ENCODE peak calls at places on chromosomes 1 and 21, in eight cellular contexts. Z is epithelial cell of esophagus, H is heart left ventricle, K is fibroblast of lung, A is GM13977, G is GM12865, Q is nephron progenitor cell, U is endothelial cell. F is an unnamed sample.

GRCh38 chr21:15687208-15687607 is 42.6 kb upstream of the USP25 start:
- DNase-seq in G (no peak), Z (peak; percentile 14), K (peak; percentile 60), A (no peak), H (no peak), Q (no peak), U (no peak), F (no peak)

GRCh38 chr1:65146908-65147423 is 1.0 kb upstream of the AK4 start:
- DNase-seq in Q (no peak), H (no peak), Z (peak; percentile 32), U (no peak), K (peak; percentile 32), G (no peak), A (no peak), F (no peak)

GRCh38 chr1:203454986-203455471 is 20.6 kb upstream of the PRELP start:
- DNase-seq in H (no peak), U (no peak), Z (no peak), K (peak; percentile 37), Q (no peak), G (no peak), A (no peak), F (no peak)

GRCh38 chr1:45892068-45892785 is 88.8 kb downstream of the MAST2 start:
- DNase-seq in G (no peak), Q (no peak), Z (peak; percentile 88), U (no peak), K (peak; percentile 94), A (no peak), H (no peak), F (no peak)

GRCh38 chr1:30295674-30296073 is 427.7 kb downstream of the MATN1 start:
- DNase-seq in Z (no peak), A (no peak), U (no peak), G (no peak), K (no peak), H (no peak), Q (no peak), F (no peak)

GRCh38 chr1:107976431-107977215 is 11.6 kb upstream of the VAV3 start:
- DNase-seq in Z (no peak), U (no peak), H (no peak), A (no peak), G (no peak), K (peak; percentile 91), Q (no peak), F (no peak)

GRCh38 chr21:42636535-42636914 is 16.9 kb upstream of the PDE9A start:
- DNase-seq in Z (peak; percentile 92), U (no peak), K (peak; percentile 20), Q (no peak), G (no peak), A (no peak), H (no peak), F (no peak)

GRCh38 chr1:21598904-21599303 is 70.3 kb downstream of the RAP1GAP start:
- DNase-seq in K (no peak), H (no peak), G (no peak), U (no peak), A (no peak), Q (no peak), Z (no peak), F (no peak)

GRCh38 chr1:8425781-8426161 is 107.9 kb downstream of the SLC45A1 start:
- DNase-seq in Z (no peak), U (no peak), K (no peak), A (no peak), H (no peak), Q (no peak), G (no peak), F (no peak)

GRCh38 chr1:32500387-32501209 is 35.7 kb downstream of the ZBTB8B start:
- DNase-seq in Z (peak; percentile 78), H (peak; percentile 89), K (peak; percentile 58), A (peak; percentile 84), G (peak; percentile 71), U (peak; percentile 71), Q (peak; percentile 76), F (peak; percentile 77)
- TF ChIP-seq CTCF in Z (no peak), H (peak; percentile 42), K (no peak), A (peak; percentile 37), G (no peak), U (no peak), Q (no peak), F (no peak)

DNA sequence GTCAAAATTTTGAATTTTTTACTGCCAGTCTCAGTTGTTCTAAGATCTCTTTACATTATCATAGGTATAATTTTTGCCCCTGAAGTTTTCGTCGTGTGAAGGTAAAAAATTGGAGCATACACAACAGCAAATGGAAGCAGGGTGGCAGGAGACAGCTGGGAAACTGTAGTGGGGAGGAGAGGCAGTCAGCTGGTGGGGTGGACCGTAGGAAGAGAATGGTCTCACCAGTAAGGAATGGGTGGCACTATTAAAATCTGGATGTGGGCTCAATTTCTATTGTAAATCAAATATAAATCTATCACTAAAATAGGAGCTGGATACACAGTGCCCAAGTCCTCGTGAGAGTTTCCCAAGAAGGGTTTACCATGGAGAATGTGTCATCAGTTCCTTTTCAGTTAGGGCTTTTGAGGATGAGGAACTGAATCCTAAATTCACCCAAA is 10.3 kb upstream of the IRF2BP2 start:
- DNase-seq in A (no peak), G (no peak), K (peak; percentile 38), Z (no peak), H (no peak), U (no peak), Q (no peak), F (no peak)
- TF ChIP-seq CTCF in A (no peak), G (no peak), K (no peak), Z (no peak), H (no peak), U (no peak), Q (no peak), F (no peak)

DNA sequence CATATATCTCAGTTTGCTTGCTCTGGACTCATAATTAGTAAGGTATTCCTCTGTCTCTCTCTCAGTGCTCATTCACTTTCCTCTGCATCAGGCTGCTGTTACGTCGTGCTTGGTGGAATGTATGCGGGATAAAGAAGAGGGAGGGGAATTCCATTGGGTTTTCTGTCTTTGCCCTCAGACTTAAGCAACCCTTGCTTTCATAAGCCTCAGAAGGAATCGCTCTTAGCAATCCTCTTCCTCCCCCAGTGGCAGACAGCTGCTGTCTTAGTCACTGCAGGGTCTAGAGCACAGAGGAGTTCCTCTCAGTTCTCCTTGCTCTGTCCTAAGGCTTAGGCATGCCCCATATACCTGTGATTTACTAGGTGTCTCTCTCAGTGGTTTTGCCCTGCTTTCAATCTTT is 19.1 kb upstream of the NTMT2 start:
- DNase-seq in K (peak; percentile 91), Z (peak; percentile 80), U (no peak), G (peak; percentile 87), H (no peak), A (peak; percentile 31), Q (no peak), F (no peak)
- TF ChIP-seq CTCF in K (peak; percentile 6), Z (no peak), U (no peak), G (peak; percentile 27), H (no peak), A (peak; percentile 8), Q (no peak), F (no peak)

GRCh38 chr21:21860888-21861287 is 862.7 kb downstream of the NCAM2 start:
- DNase-seq in U (no peak), Z (no peak), A (no peak), G (no peak), Q (no peak), K (peak; percentile 40), H (no peak), F (no peak)

DNA sequence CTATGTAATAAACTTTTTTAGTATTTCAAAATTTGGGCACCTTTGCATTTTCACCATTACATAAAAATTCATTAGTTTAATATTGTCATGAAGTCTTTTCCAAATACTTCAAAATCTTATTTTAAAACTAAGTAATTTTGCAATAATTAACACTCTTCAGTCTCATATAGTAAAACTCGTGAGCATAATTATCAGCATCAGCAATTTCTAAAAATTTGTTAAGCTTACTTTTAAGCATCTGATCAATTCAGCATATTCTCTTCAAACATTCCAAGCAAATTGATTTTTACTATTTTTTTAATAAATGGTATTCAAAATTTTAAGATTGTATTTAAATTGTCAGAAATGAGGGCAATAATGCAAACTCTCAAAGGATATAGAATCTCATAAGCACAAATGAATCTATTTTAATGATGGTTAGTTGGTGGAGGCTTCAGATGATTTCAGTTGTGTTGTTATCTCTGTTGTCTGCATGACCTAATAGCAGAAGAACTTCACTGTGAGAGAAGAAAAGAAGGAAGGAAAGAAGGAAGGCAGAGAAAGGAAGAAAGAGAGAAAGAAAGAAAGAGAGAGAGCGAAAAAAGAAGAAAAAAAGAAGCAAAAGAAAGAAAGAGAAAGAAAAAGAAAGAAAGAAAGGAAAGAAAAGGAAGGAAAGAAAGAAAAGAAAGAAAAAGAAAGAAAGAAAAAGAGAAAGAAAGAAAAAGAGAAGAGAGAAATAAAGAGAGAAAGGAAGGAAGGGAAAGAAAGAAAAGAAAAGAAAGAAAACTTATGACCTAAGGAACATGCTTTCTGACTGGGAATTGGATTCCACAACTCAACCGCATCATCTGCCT is 860.5 kb downstream of the NCAM2 start:
- DNase-seq in K (no peak), H (no peak), Q (no peak), Z (no peak), A (no peak), U (no peak), G (no peak), F (no peak)
- TF ChIP-seq CTCF in K (no peak), H (no peak), Q (no peak), Z (no peak), A (no peak), U (no peak), G (no peak), F (no peak)

DNA sequence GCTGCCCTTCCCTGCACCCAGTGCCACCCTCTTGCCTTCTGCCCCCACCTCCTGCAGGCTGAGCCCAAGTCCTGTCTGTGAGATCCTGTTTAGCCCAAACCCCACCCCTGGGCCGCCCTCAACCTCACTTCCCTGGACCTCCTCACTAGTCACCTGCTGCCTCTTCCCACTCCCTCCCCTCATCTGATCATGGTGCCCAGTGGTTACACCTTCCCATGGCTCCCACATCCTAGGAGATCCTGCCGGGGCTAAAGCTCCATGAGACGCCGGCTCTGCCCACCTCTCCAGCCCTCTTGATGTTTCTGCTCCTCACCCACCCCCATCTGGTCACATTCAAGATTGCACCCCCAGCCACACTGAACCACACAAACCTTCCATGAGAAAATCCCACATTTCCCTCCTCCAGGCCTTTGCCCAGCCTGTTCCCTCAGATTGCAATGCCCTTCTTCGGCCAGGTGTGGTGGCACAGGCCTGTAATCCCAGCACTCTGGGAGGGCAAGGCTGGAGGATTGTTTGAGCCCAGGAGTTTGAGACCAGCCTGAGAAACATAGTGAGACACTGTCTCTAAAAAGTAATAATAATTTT is 17.0 kb downstream of the TTC39A start:
- DNase-seq in U (peak; percentile 46), A (no peak), G (no peak), H (peak; percentile 13), Z (no peak), K (no peak), Q (peak; percentile 20), F (peak; percentile 46)
- TF ChIP-seq CTCF in U (peak; percentile 56), A (peak; percentile 4), G (no peak), H (peak; percentile 14), Z (peak; percentile 20), K (no peak), Q (no peak), F (peak; percentile 39)

GRCh38 chr1:226408285-226409184 is 642 bp upstream of the PARP1 start:
- DNase-seq in A (no peak), U (no peak), K (no peak), G (no peak), Q (no peak), H (no peak), Z (no peak), F (no peak)
- TF ChIP-seq CTCF in A (no peak), U (peak; percentile 4), K (no peak), G (no peak), Q (no peak), H (no peak), Z (no peak), F (peak; percentile 46)

GRCh38 chr1:56450004-56450666 is 129.2 kb downstream of the PLPP3 start:
- DNase-seq in Q (no peak), Z (no peak), G (no peak), K (no peak), A (no peak), U (no peak), H (no peak), F (no peak)
- TF ChIP-seq CTCF in Q (no peak), Z (no peak), G (no peak), K (no peak), A (no peak), U (no peak), H (no peak), F (no peak)